ENCODE peak calls at places on chromosomes 16 and 17, in four cellular contexts. T is non-pigmented ciliary epithelial cell, W is kidney tubule cell, E is occipital lobe. N is an unnamed sample.

GRCh38 chr17:73196500-73196899 is 3.6 kb downstream of the COG1 start:
- DNase-seq in T (no peak), E (no peak), W (peak), N (no peak)

GRCh38 chr17:57256708-57257112 is 387 bp downstream of the MSI2 start:
- DNase-seq in T (no peak), W (peak), E (no peak), N (no peak)

GRCh38 chr16:59633996-59634579 is 900.0 kb upstream of the GOT2 start:
- DNase-seq in T (peak), E (no peak), W (peak), N (peak)

GRCh38 chr17:31696184-31696602 is 162.9 kb downstream of the COPRS start:
- DNase-seq in E (peak), W (peak), T (no peak), N (peak)

GRCh38 chr17:73043686-73044581 is 48.6 kb downstream of the SLC39A11 start:
- DNase-seq in T (no peak), W (peak), E (no peak), N (peak)

GRCh38 chr16:59021751-59022150 is 287.6 kb upstream of the GOT2 start:
- DNase-seq in T (no peak), E (no peak), W (peak), N (peak)

GRCh38 chr16:68412061-68412460 is 36.2 kb downstream of the SMPD3 start:
- DNase-seq in T (no peak), W (no peak), E (no peak), N (no peak)

GRCh38 chr17:55161935-55162555 is 102.7 kb upstream of the HLF start:
- DNase-seq in E (no peak), W (peak), T (peak), N (peak)

GRCh38 chr17:58956997-58957724 is 149.5 kb downstream of the TRIM37 start:
- DNase-seq in T (peak), W (peak), E (no peak), N (peak)

N was measured in HS-5.